ENCODE peak calls at places on chromosomes 7 and 10, in six cellular contexts. N is neural progenitor cell, K is cardiac muscle cell, Y is epithelial cell of esophagus, B is Calu3, D is HFF-Myc. M is an unnamed sample.

GRCh38 chr7:101234636-101235035 is 3.0 kb downstream of the CLDN15 start:
- DNase-seq in N (no peak), K (no peak), Y (no peak), D (no peak), B (no peak), M (no peak)

GRCh38 chr7:105677803-105678583 is 96.7 kb upstream of the EFCAB10 start:
- DNase-seq in Y (peak), B (no peak), K (peak), N (no peak), D (no peak), M (no peak)

GRCh38 chr10:83287374-83287773 is 851.9 kb upstream of the GHITM start:
- DNase-seq in Y (no peak), K (no peak), N (no peak), B (no peak), D (no peak), M (no peak)

GRCh38 chr10:110147961-110148360 is 59.4 kb upstream of the MXI1 start:
- DNase-seq in B (no peak), K (no peak), Y (peak), N (no peak), D (no peak), M (no peak)

GRCh38 chr7:93574646-93575554 is at the start of gene CALCR:
- DNase-seq in D (no peak), K (peak), B (peak), Y (peak), N (peak), M (no peak)

GRCh38 chr10:91726355-91726754 is 71.9 kb upstream of the TNKS2 start:
- DNase-seq in K (no peak), B (no peak), N (no peak), Y (no peak), D (no peak), M (no peak)

GRCh38 chr10:13961096-13961495 is 369.6 kb downstream of the FRMD4A start:
- DNase-seq in Y (peak), N (no peak), K (no peak), D (peak), B (no peak), M (no peak)

GRCh38 chr7:108448777-108449576 is 7.3 kb downstream of the NRCAM start:
- DNase-seq in D (no peak), Y (no peak), K (no peak), B (no peak), N (peak), M (peak)

GRCh38 chr7:121286186-121286585 is 42.6 kb upstream of the WNT16 start:
- DNase-seq in B (no peak), K (no peak), N (no peak), D (no peak), Y (no peak), M (no peak)

GRCh38 chr10:70442332-70442988 is 979 bp upstream of the NODAL start:
- DNase-seq in K (no peak), Y (peak), B (no peak), N (no peak), D (no peak), M (no peak)

GRCh38 chr7:95996886-95997285 is 224.5 kb downstream of the DYNC1I1 start:
- DNase-seq in D (no peak), N (no peak), Y (no peak), K (no peak), B (no peak), M (no peak)

GRCh38 chr7:95996174-95996573 is 223.8 kb downstream of the DYNC1I1 start:
- DNase-seq in K (no peak), D (no peak), N (no peak), Y (no peak), B (no peak), M (no peak)

GRCh38 chr7:95997632-95998031 is 225.3 kb downstream of the DYNC1I1 start:
- DNase-seq in B (no peak), Y (no peak), N (no peak), K (no peak), D (no peak), M (no peak)

GRCh38 chr7:95989301-95989700 is 216.9 kb downstream of the DYNC1I1 start:
- DNase-seq in D (no peak), Y (no peak), B (peak), K (peak), N (peak), M (no peak)

DNA sequence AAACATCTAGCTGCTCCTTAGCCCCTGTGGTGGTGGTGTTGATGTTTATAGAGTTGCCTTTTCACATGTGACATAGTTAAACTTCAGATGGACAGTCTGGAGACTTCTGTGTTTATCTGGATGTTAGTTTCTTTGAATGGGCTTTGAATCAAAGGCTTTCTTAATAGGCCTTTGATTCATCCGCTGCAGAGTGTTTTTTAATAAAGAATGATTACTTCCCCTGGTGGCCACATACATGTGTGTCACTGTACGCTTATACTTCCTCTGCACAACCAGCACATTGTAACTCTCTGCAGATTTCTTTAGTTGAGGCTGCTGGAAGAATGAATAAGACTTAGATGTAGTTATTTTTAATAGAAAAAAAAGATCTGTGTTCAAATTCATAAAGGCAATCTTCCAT is 221.1 kb downstream of the DYNC1I1 start:
- DNase-seq in Y (no peak), B (no peak), K (no peak), D (no peak), N (no peak), M (no peak)
- TF ChIP-seq CTCF in Y (no peak), B (no peak), K (no peak), D (no peak), N (peak), M (peak)

GRCh38 chr10:73814896-73815718 is 3.7 kb upstream of the NDST2 start:
- DNase-seq in N (peak), D (no peak), B (peak), Y (peak), K (no peak), M (no peak)
- TF ChIP-seq CTCF in N (peak), D (peak), B (peak), Y (peak), K (no peak), M (peak)

DNA sequence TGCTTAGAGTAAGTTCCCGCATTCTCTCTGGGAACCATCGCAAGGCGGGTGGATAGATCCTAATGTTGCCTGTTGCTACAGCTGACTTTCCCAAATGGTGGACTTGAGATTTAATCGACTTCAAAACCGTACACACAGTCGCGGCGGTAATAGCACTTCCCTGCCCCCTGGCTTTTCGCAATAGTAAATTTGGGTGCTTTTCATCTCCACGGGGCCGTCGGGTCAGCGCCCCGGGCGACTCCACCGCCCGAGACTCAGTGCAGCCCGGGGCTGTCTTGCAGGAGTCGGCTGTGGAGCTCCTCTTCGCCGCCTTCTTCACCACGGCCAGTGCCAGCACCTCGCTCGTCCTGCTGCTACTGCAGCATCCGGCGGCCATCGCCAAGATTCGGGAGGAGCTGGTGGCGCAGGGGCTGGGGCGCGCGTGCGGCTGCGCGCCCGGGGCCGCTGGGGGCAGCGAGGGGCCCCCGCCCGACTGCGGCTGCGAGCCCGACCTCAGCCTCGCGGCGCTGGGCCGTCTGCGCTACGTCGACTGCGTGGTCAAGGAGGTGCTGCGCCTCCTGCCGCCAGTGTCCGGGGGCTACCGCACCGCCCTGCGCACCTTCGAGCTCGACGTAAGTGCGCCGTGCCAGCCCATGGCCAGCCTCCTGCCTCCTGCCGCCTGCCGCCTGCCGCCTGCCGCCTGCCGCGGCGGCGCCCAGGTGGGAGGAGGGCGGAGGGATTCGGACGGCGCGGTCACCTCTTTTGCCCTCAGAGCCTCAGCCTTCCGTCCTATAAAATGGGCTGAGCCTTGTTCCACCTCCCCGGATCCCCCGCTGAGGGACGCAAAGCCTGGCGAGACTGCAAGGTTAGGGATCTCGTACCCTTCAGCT is 5.3 kb downstream of the CYP26C1 start:
- DNase-seq in B (no peak), K (peak), Y (no peak), N (peak), D (no peak), M (no peak)
- TF ChIP-seq CTCF in B (no peak), K (peak), Y (no peak), N (peak), D (no peak), M (no peak)

GRCh38 chr7:136023134-136023869 is 46.1 kb upstream of the MTPN start:
- DNase-seq in Y (peak), K (no peak), D (no peak), B (no peak), N (no peak), M (no peak)
- TF ChIP-seq CTCF in Y (no peak), K (no peak), D (no peak), B (no peak), N (no peak), M (no peak)

DNA sequence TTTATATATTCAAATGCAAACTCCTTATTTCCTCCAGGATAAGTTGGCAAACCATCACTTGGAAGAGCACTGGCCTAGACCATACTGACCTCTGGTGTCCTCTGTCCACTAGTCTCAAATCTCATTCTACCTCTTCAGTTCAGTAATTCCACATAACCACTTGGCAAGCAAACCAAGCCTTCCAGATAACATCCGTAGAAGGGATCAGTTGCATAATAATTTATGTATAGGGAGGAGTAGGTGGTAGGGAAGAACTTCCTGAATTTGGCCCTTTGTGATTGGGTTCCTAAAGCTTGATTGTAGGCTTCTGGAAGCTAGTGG is 55.0 kb downstream of the WAC start:
- DNase-seq in D (peak), K (peak), N (no peak), Y (peak), B (no peak), M (no peak)
- TF ChIP-seq CTCF in D (no peak), K (peak), N (no peak), Y (no peak), B (no peak), M (no peak)

GRCh38 chr7:86999737-87000136 is 59.7 kb downstream of the ELAPOR2 start:
- DNase-seq in N (no peak), B (no peak), Y (no peak), D (no peak), K (no peak), M (no peak)
- TF ChIP-seq CTCF in N (no peak), B (no peak), Y (no peak), D (no peak), K (no peak), M (no peak)

GRCh38 chr10:104485632-104486031 is 132.0 kb downstream of the CFAP58 start:
- DNase-seq in K (no peak), Y (no peak), D (no peak), N (peak), B (no peak), M (no peak)
- TF ChIP-seq CTCF in K (no peak), Y (peak), D (peak), N (peak), B (no peak), M (peak)

DNA sequence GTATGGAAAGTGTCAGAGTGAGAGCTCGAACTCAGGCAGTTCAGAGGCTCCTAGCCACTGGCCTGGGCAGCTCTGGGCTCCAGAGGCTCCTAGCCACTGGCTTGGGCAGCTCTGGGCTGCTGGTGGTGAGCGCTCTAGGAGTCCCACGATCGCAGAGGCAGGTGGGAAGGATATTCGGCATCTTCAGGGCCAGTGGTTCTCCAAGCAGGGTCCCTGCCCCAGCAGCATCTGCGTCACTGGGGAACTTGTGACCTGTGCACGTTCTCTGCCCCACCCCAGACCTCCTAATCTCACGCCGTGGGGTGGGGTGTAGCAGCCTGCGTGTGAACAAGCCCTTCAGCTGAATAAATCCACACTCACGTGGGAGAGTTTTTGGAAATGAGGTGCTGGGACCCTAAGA is 25.2 kb upstream of the BTBD16 start:
- DNase-seq in D (no peak), K (no peak), B (no peak), Y (no peak), N (no peak), M (no peak)
- TF ChIP-seq CTCF in D (no peak), K (no peak), B (no peak), Y (no peak), N (no peak), M (no peak)

M was measured in neural crest cell.